ENCODE peak calls at places on chromosomes 1 and 21, in ten cellular contexts. O is uterus, B is cardiac muscle cell, T is ovary, K is stomach, A is WERI-Rb-1, M is pancreas, J is GM23338, W is fibroblast of lung, R is dorsolateral prefrontal cortex. N is an unnamed sample.

GRCh38 chr1:22572778-22573177 is 9.5 kb downstream of the EPHA8 start:
- DNase-seq in O (no peak), B (no peak), T (no peak), K (no peak), A (no peak), M (no peak), J (no peak), W (no peak), R (no peak), N (no peak)

GRCh38 chr1:31020007-31020790 is 45.3 kb downstream of the PUM1 start:
- DNase-seq in O (no peak), B (no peak), T (no peak), K (no peak), A (no peak), M (no peak), J (no peak), W (no peak), R (no peak), N (no peak)

GRCh38 chr21:34017127-34017961 is 56.0 kb upstream of the MRPS6 start:
- DNase-seq in O (no peak), B (no peak), T (no peak), K (no peak), A (no peak), M (no peak), J (no peak), W (peak; percentile 89), R (no peak), N (no peak)

GRCh38 chr1:209622841-209623829 is 29.1 kb downstream of the LAMB3 start:
- DNase-seq in O (no peak), B (no peak), T (peak; percentile 24), K (no peak), A (no peak), M (no peak), J (no peak), W (no peak), R (no peak), N (no peak)

GRCh38 chr1:218350909-218351616 is 5.9 kb downstream of the TGFB2 start:
- DNase-seq in O (no peak), B (no peak), T (no peak), K (no peak), A (no peak), M (no peak), J (no peak), W (peak; percentile 93), R (no peak), N (no peak)

GRCh38 chr1:31954607-31955283 is 16.6 kb upstream of the PTP4A2 start:
- DNase-seq in O (peak; percentile 89), B (no peak), T (peak; percentile 90), K (peak; percentile 85), A (no peak), M (no peak), J (no peak), W (peak; percentile 95), R (peak; percentile 64), N (peak; percentile 90)

GRCh38 chr1:219573960-219574359 is 38.9 kb downstream of the ZC3H11B start:
- DNase-seq in O (no peak), B (no peak), T (no peak), K (no peak), A (no peak), M (no peak), J (no peak), W (no peak), R (no peak), N (no peak)

GRCh38 chr1:199394856-199395255 is 632.7 kb upstream of the NR5A2 start:
- DNase-seq in O (no peak), B (no peak), T (no peak), K (no peak), A (no peak), M (no peak), J (no peak), W (no peak), R (no peak), N (no peak)

GRCh38 chr1:111660204-111661150 is 40.9 kb downstream of the RAP1A start:
- DNase-seq in O (no peak), B (no peak), T (no peak), K (no peak), A (no peak), M (no peak), J (no peak), W (no peak), R (no peak), N (no peak)

GRCh38 chr1:95832370-95832769 is 598.4 kb downstream of the RWDD3 start:
- DNase-seq in O (no peak), B (no peak), T (no peak), K (no peak), A (no peak), M (no peak), J (no peak), W (no peak), R (no peak), N (no peak)

GRCh38 chr1:245858683-245859509 is 648.2 kb downstream of the SMYD3 start:
- DNase-seq in O (no peak), B (no peak), T (no peak), K (no peak), A (no peak), M (no peak), J (no peak), W (peak; percentile 63), R (no peak), N (no peak)

GRCh38 chr1:11143401-11143800 is 43.7 kb upstream of the EXOSC10 start:
- DNase-seq in O (no peak), B (no peak), T (no peak), K (no peak), A (no peak), M (no peak), J (no peak), W (no peak), R (no peak), N (no peak)

GRCh38 chr1:159247266-159247665 is 42.6 kb downstream of the ACKR1 start:
- DNase-seq in O (no peak), B (no peak), T (no peak), K (no peak), A (no peak), M (no peak), J (no peak), W (no peak), R (no peak), N (no peak)

GRCh38 chr1:110421159-110421777 is 13.8 kb upstream of the LAMTOR5 start:
- DNase-seq in O (no peak), B (no peak), T (no peak), K (no peak), A (no peak), M (no peak), J (no peak), W (peak; percentile 61), R (no peak), N (no peak)

GRCh38 chr21:45308211-45309068 is 20.7 kb upstream of the POFUT2 start:
- DNase-seq in O (peak; percentile 42), B (no peak), T (peak; percentile 60), K (no peak), A (no peak), M (peak; percentile 59), J (no peak), W (peak; percentile 88), R (peak; percentile 35), N (peak; percentile 54)

GRCh38 chr1:3477241-3478109 is 23.0 kb downstream of the ARHGEF16 start:
- DNase-seq in O (no peak), B (no peak), T (no peak), K (no peak), A (no peak), M (no peak), J (no peak), W (no peak), R (no peak), N (no peak)

GRCh38 chr21:31665397-31665796 is 5.9 kb downstream of the SOD1 start:
- DNase-seq in O (no peak), B (no peak), T (no peak), K (no peak), A (no peak), M (no peak), J (no peak), W (peak; percentile 30), R (peak; percentile 67), N (no peak)

GRCh38 chr1:215606564-215607168 is 39.6 kb downstream of the KCTD3 start:
- DNase-seq in O (no peak), B (no peak), T (no peak), K (no peak), A (no peak), M (no peak), J (peak; percentile 40), W (no peak), R (no peak), N (no peak)
- H3K27ac ChIP-seq in O (no peak overlapping the region), B (no peak overlapping the region), T (no peak overlapping the region), K (no peak overlapping the region), A (no peak overlapping the region), M (no peak overlapping the region), J (no peak overlapping the region), W (no peak overlapping the region), R (no peak overlapping the region), N (no peak overlapping the region)

GRCh38 chr21:40841524-40842196 is 5.3 kb downstream of the DSCAM start:
- DNase-seq in O (no peak), B (peak; percentile 88), T (no peak), K (peak; percentile 67), A (peak; percentile 97), M (peak; percentile 85), J (peak; percentile 61), W (peak; percentile 40), R (peak; percentile 89), N (peak; percentile 93)
- TF ChIP-seq CTCF in O (peak; percentile 10), B (no peak), T (no peak), K (peak; percentile 24), A (peak; percentile 99), M (no peak), J (peak; percentile 63), W (peak; percentile 38), R (peak; percentile 43), N (peak; percentile 85)

GRCh38 chr1:230542054-230542453 is 100.2 kb upstream of the COG2 start:
- DNase-seq in O (no peak), B (no peak), T (no peak), K (no peak), A (no peak), M (no peak), J (no peak), W (peak; percentile 85), R (no peak), N (no peak)
- H3K27me3 ChIP-seq in O (no peaks in the 10 kb centered on the region), B (no peaks in the 10 kb centered on the region), T (no peaks in the 10 kb centered on the region), K (no peaks in the 10 kb centered on the region), A (no peaks in the 10 kb centered on the region), M (no peaks in the 10 kb centered on the region), J (no peaks in the 10 kb centered on the region), W (no peaks in the 10 kb centered on the region), R (no peaks in the 10 kb centered on the region), N (no peaks in the 10 kb centered on the region)

GRCh38 chr1:167165219-167165618 is 55.5 kb upstream of the POU2F1 start:
- DNase-seq in O (no peak), B (no peak), T (no peak), K (no peak), A (no peak), M (no peak), J (no peak), W (no peak), R (no peak), N (no peak)

GRCh38 chr1:167168424-167168823 is 52.3 kb upstream of the POU2F1 start:
- DNase-seq in O (no peak), B (no peak), T (no peak), K (no peak), A (no peak), M (no peak), J (no peak), W (no peak), R (no peak), N (no peak)

GRCh38 chr1:167165948-167166702 is 54.6 kb upstream of the POU2F1 start:
- DNase-seq in O (no peak), B (peak; percentile 77), T (no peak), K (no peak), A (no peak), M (no peak), J (peak; percentile 95), W (peak; percentile 74), R (no peak), N (peak; percentile 98)

GRCh38 chr1:167169642-167170041 is 51.0 kb upstream of the POU2F1 start:
- DNase-seq in O (no peak), B (no peak), T (no peak), K (no peak), A (no peak), M (no peak), J (no peak), W (no peak), R (no peak), N (no peak)

GRCh38 chr1:167166703-167167100 is 54.0 kb upstream of the POU2F1 start:
- DNase-seq in O (no peak), B (no peak), T (no peak), K (no peak), A (no peak), M (no peak), J (no peak), W (no peak), R (no peak), N (no peak)
- H3K27ac ChIP-seq in O (no peak overlapping the region), B (peak overlapping the region; percentile 81), T (no peak overlapping the region), K (no peak overlapping the region), A (no peak overlapping the region), M (no peak overlapping the region), J (peak overlapping the region; percentile 6), W (no peak overlapping the region), R (no peak overlapping the region), N (peak overlapping the region; percentile 94)

N was measured in endodermal cell.